ENCODE peak calls at places on chromosomes 12 and 14, in five cellular contexts. Z is upper lobe of right lung, C is pancreas, T is transverse colon, S is mesenchymal stem cell. L is an unnamed sample. For H3K4me1 and H3K27me3, the result is how much of the 10 kb centered on the place peaks cover.

GRCh38 chr12:951166-951565 is 1.7 kb upstream of the RAD52 start:
- DNase-seq in Z (no peak), C (no peak), T (peak), S (no peak), L (no peak)

GRCh38 chr14:76203086-76204001 is 51.6 kb downstream of the GPATCH2L start:
- DNase-seq in Z (no peak), C (no peak), T (no peak), S (peak), L (no peak)

GRCh38 chr12:4246116-4246515 is 27.4 kb upstream of the CCND2 start:
- DNase-seq in Z (no peak), C (no peak), T (no peak), S (no peak), L (peak)

GRCh38 chr12:98127854-98128253 is 387.5 kb upstream of the TMPO start:
- DNase-seq in Z (no peak), C (no peak), T (no peak), S (no peak), L (no peak)

GRCh38 chr12:106106892-106107291 is 31.9 kb downstream of the NUAK1 start:
- DNase-seq in Z (no peak), C (no peak), T (no peak), S (peak), L (peak)

GRCh38 chr14:65156568-65157366 is 54.5 kb upstream of the MAX start:
- DNase-seq in Z (peak), C (no peak), T (peak), S (peak), L (peak)

GRCh38 chr12:22527999-22528398 is 16.3 kb downstream of the C2CD5 start:
- DNase-seq in Z (no peak), C (no peak), T (no peak), S (peak), L (no peak)

GRCh38 chr12:131093971-131094830 is 140.5 kb downstream of the ADGRD1 start:
- DNase-seq in Z (no peak), C (no peak), T (peak), S (no peak), L (no peak)

GRCh38 chr12:118549506-118550109 is 173.3 kb downstream of the SUDS3 start:
- DNase-seq in Z (no peak), C (no peak), T (no peak), S (no peak), L (no peak)

GRCh38 chr12:112294793-112295192 is 87.4 kb downstream of the HECTD4 start:
- DNase-seq in Z (no peak), C (no peak), T (no peak), S (peak), L (no peak)

GRCh38 chr14:89624500-89625156 is 207.6 kb upstream of the FOXN3 start:
- DNase-seq in Z (no peak), C (no peak), T (no peak), S (no peak), L (peak)

GRCh38 chr14:32319368-32320049 is 9.6 kb upstream of the AKAP6 start:
- DNase-seq in Z (no peak), C (no peak), T (no peak), S (peak), L (peak)

GRCh38 chr12:92431146-92431545 is 271.6 kb upstream of the PLEKHG7 start:
- DNase-seq in Z (no peak), C (no peak), T (peak), S (no peak), L (no peak)

GRCh38 chr14:31261859-31262739 is 54.5 kb upstream of the HECTD1 start:
- DNase-seq in Z (no peak), C (no peak), T (no peak), S (peak), L (peak)

GRCh38 chr14:69355955-69356321 is 42.2 kb downstream of the ERH start:
- DNase-seq in Z (no peak), C (no peak), T (no peak), S (peak), L (no peak)

GRCh38 chr14:21241218-21241819 is 27.9 kb downstream of the HNRNPC start:
- DNase-seq in Z (no peak), C (no peak), T (no peak), S (peak), L (no peak)

GRCh38 chr12:128928361-128928760 is 75.1 kb downstream of the GLT1D1 start:
- DNase-seq in Z (no peak), C (no peak), T (no peak), S (no peak), L (no peak)

GRCh38 chr12:122009741-122010140 is 11.9 kb upstream of the BCL7A start:
- DNase-seq in Z (no peak), C (no peak), T (no peak), S (no peak), L (no peak)

GRCh38 chr12:111638576-111638975 is 39.5 kb upstream of the ATXN2 start:
- DNase-seq in Z (no peak), C (no peak), T (no peak), S (no peak), L (no peak)

GRCh38 chr14:77158175-77158908 is 16.8 kb upstream of the ZDHHC22 start:
- DNase-seq in Z (no peak), C (no peak), T (no peak), S (peak), L (peak)

GRCh38 chr12:114213055-114213561 is 192.8 kb downstream of the TBX5 start:
- DNase-seq in Z (no peak), C (no peak), T (no peak), S (no peak), L (peak)

GRCh38 chr14:103891667-103892215 is 36.5 kb upstream of the TDRD9 start:
- DNase-seq in Z (no peak), C (no peak), T (no peak), S (no peak), L (no peak)

GRCh38 chr12:109720152-109720855 is 6.7 kb downstream of the FAM222A start:
- DNase-seq in Z (no peak), C (no peak), T (no peak), S (no peak), L (peak)

GRCh38 chr12:61422786-61423185 is 837.4 kb upstream of the USP15 start:
- DNase-seq in Z (no peak), C (no peak), T (no peak), S (no peak), L (no peak)

GRCh38 chr12:62784576-62784975 is 150.4 kb downstream of the PPM1H start:
- DNase-seq in Z (no peak), C (no peak), T (no peak), S (no peak), L (no peak)

GRCh38 chr14:65866906-65867305 is 454.4 kb downstream of the FUT8 start:
- DNase-seq in Z (no peak), C (no peak), T (peak), S (no peak), L (peak)

GRCh38 chr14:59337151-59337611 is 128.0 kb downstream of the GPR135 start:
- DNase-seq in Z (no peak), C (no peak), T (peak), S (peak), L (no peak)

GRCh38 chr12:25686351-25686750 is 133.3 kb upstream of the LMNTD1 start:
- DNase-seq in Z (no peak), C (no peak), T (no peak), S (no peak), L (no peak)

GRCh38 chr12:15979096-15980091 is 68.3 kb downstream of the DERA start:
- DNase-seq in Z (no peak), C (no peak), T (peak), S (peak), L (no peak)

GRCh38 chr12:54378791-54379400 is 5.6 kb downstream of the ZNF385A start:
- DNase-seq in Z (peak), C (peak), T (peak), S (peak), L (peak)

GRCh38 chr12:89618113-89618862 is 90.3 kb downstream of the ATP2B1 start:
- DNase-seq in Z (no peak), C (no peak), T (no peak), S (peak), L (no peak)

GRCh38 chr12:58732894-58733293 is 187.4 kb downstream of the LRIG3 start:
- DNase-seq in Z (no peak), C (no peak), T (no peak), S (no peak), L (no peak)

GRCh38 chr12:56160894-56161667 is 2.9 kb downstream of the MYL6 start:
- DNase-seq in Z (no peak), C (no peak), T (no peak), S (no peak), L (no peak)

GRCh38 chr12:24905431-24905830 is 43.5 kb downstream of the BCAT1 start:
- DNase-seq in Z (no peak), C (no peak), T (no peak), S (peak), L (no peak)

GRCh38 chr14:20302042-20302761 is 3.5 kb downstream of the TTC5 start:
- DNase-seq in Z (no peak), C (no peak), T (no peak), S (peak), L (no peak)

GRCh38 chr12:6960291-6961277 is 9.4 kb downstream of the PTPN6 start:
- DNase-seq in Z (peak), C (no peak), T (peak), S (no peak), L (peak)

GRCh38 chr12:123445388-123446344 is 9.2 kb upstream of the RILPL2 start:
- DNase-seq in Z (peak), C (no peak), T (no peak), S (peak), L (no peak)
- H3K4me1 ChIP-seq in Z (under half), C (under half), T (under half), S (under half), L (under half)

GRCh38 chr14:99589031-99589441 is 15.0 kb downstream of the CCDC85C start:
- DNase-seq in Z (no peak), C (no peak), T (no peak), S (peak), L (no peak)

GRCh38 chr14:99586761-99587462 is 17.1 kb downstream of the CCDC85C start:
- DNase-seq in Z (no peak), C (no peak), T (no peak), S (peak), L (no peak)

GRCh38 chr14:99587463-99588278 is 16.3 kb downstream of the CCDC85C start:
- DNase-seq in Z (no peak), C (no peak), T (no peak), S (no peak), L (no peak)

GRCh38 chr14:99584823-99585222 is 19.2 kb downstream of the CCDC85C start:
- DNase-seq in Z (no peak), C (no peak), T (no peak), S (no peak), L (no peak)

GRCh38 chr14:99586054-99586760 is 17.8 kb downstream of the CCDC85C start:
- DNase-seq in Z (no peak), C (no peak), T (no peak), S (no peak), L (no peak)
- H3K27ac ChIP-seq in Z (no peak), C (no peak), T (no peak), S (no peak), L (no peak)

DNA sequence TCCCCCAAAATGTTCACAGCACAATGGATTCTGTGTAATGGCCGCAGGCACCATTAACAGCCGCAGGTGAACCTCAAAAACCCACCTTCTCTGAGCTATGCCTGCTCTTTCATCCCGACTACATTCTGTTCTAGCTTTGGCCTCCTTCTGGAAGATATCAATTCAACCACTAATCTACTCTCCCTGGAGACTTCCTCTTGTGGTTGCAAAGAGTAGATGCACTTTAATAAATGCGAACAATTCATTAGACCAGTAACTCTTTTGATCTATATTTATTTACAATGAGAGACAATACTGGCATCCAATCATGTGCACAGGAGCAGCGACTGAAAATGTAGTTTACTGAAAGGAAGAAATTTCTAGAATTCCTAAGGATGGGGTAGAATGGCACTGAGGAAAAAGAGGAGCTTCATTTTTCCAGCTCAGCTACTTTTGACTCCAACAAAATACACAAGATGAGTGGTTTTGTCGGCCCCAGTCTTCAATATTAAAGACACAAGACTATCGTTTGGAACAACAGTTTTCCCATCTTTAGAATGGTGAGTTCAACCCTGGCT is 5.3 kb downstream of the GRIN2B start:
- DNase-seq in Z (no peak), C (no peak), T (no peak), S (no peak), L (no peak)
- H3K27me3 ChIP-seq in Z (under half), C (under half), T (under half), S (half or more), L (under half)

GRCh38 chr12:93434305-93434704 is 7.4 kb downstream of the UBE2N start:
- DNase-seq in Z (no peak), C (no peak), T (no peak), S (peak), L (no peak)
- H3K4me1 ChIP-seq in Z (under half), C (under half), T (half or more), S (under half), L (under half)

GRCh38 chr14:52312872-52313492 is 1.1 kb upstream of the PTGER2 start:
- DNase-seq in Z (no peak), C (no peak), T (no peak), S (peak), L (no peak)
- H3K27ac ChIP-seq in Z (peak), C (no peak), T (peak), S (no peak), L (no peak)

GRCh38 chr14:57865450-57866198 is at the start of gene SLC35F4:
- DNase-seq in Z (peak), C (peak), T (no peak), S (no peak), L (no peak)

GRCh38 chr14:57866199-57866755 is 385 bp upstream of the SLC35F4 start:
- DNase-seq in Z (no peak), C (no peak), T (no peak), S (no peak), L (no peak)

GRCh38 chr14:57871487-57872080 is 5.7 kb upstream of the SLC35F4 start:
- DNase-seq in Z (no peak), C (no peak), T (no peak), S (peak), L (peak)

GRCh38 chr14:57870686-57871457 is 5.0 kb upstream of the SLC35F4 start:
- DNase-seq in Z (no peak), C (no peak), T (no peak), S (no peak), L (no peak)

GRCh38 chr14:57869530-57870088 is 3.7 kb upstream of the SLC35F4 start:
- DNase-seq in Z (no peak), C (no peak), T (no peak), S (no peak), L (no peak)
- H3K27me3 ChIP-seq in Z (under half), C (under half), T (under half), S (under half), L (under half)

L was measured in SJCRH30.